ENCODE peak calls at places on chromosomes 2 and 18, in ten cellular contexts. One of them, this sample, is unnamed.

GRCh38 chr2:8580316-8581047 is 101.4 kb upstream of the ID2 start:
- DNase-seq in AML-193: no peak
- DNase-seq in smooth muscle cell of the brain vasculature: no peak
- DNase-seq in LNCaP clone FGC: no peak
- DNase-seq in lower lobe of right lung: no peak
- DNase-seq in body of pancreas: no peak
- DNase-seq in GM20000: no peak
- DNase-seq in A549: no peak
- DNase-seq in NCI-H1436 treated with DMSO at 0.1 percent for 48 hours: no peak
- DNase-seq in stimulated activated naive CD4-positive, alpha-beta T cell: no peak
- DNase-seq in this sample: no peak

GRCh38 chr2:17877811-17878221 is 651 bp upstream of the KCNS3 start:
- DNase-seq in lower lobe of right lung: peak
- DNase-seq in LNCaP clone FGC: no peak
- DNase-seq in A549: no peak
- DNase-seq in AML-193: no peak
- DNase-seq in smooth muscle cell of the brain vasculature: no peak
- DNase-seq in GM20000: peak
- DNase-seq in stimulated activated naive CD4-positive, alpha-beta T cell: no peak
- DNase-seq in NCI-H1436 treated with DMSO at 0.1 percent for 48 hours: no peak
- DNase-seq in body of pancreas: peak
- DNase-seq in this sample: no peak

GRCh38 chr2:10457846-10458563 is 9.9 kb upstream of the ODC1 start:
- DNase-seq in AML-193: no peak
- DNase-seq in LNCaP clone FGC: peak
- DNase-seq in body of pancreas: peak
- DNase-seq in lower lobe of right lung: peak
- DNase-seq in GM20000: no peak
- DNase-seq in smooth muscle cell of the brain vasculature: no peak
- DNase-seq in NCI-H1436 treated with DMSO at 0.1 percent for 48 hours: no peak
- DNase-seq in stimulated activated naive CD4-positive, alpha-beta T cell: no peak
- DNase-seq in A549: no peak
- DNase-seq in this sample: no peak

GRCh38 chr18:23835076-23835475 is 145.8 kb downstream of the LAMA3 start:
- DNase-seq in NCI-H1436 treated with DMSO at 0.1 percent for 48 hours: no peak
- DNase-seq in A549: no peak
- DNase-seq in body of pancreas: no peak
- DNase-seq in smooth muscle cell of the brain vasculature: no peak
- DNase-seq in lower lobe of right lung: no peak
- DNase-seq in stimulated activated naive CD4-positive, alpha-beta T cell: no peak
- DNase-seq in AML-193: no peak
- DNase-seq in GM20000: no peak
- DNase-seq in LNCaP clone FGC: no peak
- DNase-seq in this sample: no peak

GRCh38 chr2:178886006-178886405 is 78.8 kb upstream of the TTN start:
- DNase-seq in A549: no peak
- DNase-seq in GM20000: no peak
- DNase-seq in body of pancreas: peak
- DNase-seq in LNCaP clone FGC: no peak
- DNase-seq in NCI-H1436 treated with DMSO at 0.1 percent for 48 hours: no peak
- DNase-seq in AML-193: no peak
- DNase-seq in stimulated activated naive CD4-positive, alpha-beta T cell: no peak
- DNase-seq in smooth muscle cell of the brain vasculature: no peak
- DNase-seq in lower lobe of right lung: no peak
- DNase-seq in this sample: no peak

GRCh38 chr2:137706786-137707613 is 257.3 kb upstream of the HNMT start:
- DNase-seq in lower lobe of right lung: peak
- DNase-seq in stimulated activated naive CD4-positive, alpha-beta T cell: no peak
- DNase-seq in LNCaP clone FGC: no peak
- DNase-seq in body of pancreas: peak
- DNase-seq in AML-193: peak
- DNase-seq in smooth muscle cell of the brain vasculature: no peak
- DNase-seq in NCI-H1436 treated with DMSO at 0.1 percent for 48 hours: no peak
- DNase-seq in GM20000: no peak
- DNase-seq in A549: no peak
- DNase-seq in this sample: no peak

GRCh38 chr2:185201063-185201462 is 537.5 kb upstream of the FSIP2 start:
- DNase-seq in AML-193: no peak
- DNase-seq in stimulated activated naive CD4-positive, alpha-beta T cell: no peak
- DNase-seq in body of pancreas: no peak
- DNase-seq in NCI-H1436 treated with DMSO at 0.1 percent for 48 hours: peak
- DNase-seq in LNCaP clone FGC: peak
- DNase-seq in GM20000: no peak
- DNase-seq in A549: no peak
- DNase-seq in lower lobe of right lung: no peak
- DNase-seq in smooth muscle cell of the brain vasculature: no peak
- DNase-seq in this sample: no peak

GRCh38 chr2:70930371-70931329 is 5.0 kb upstream of the ATP6V1B1 start:
- DNase-seq in body of pancreas: no peak
- DNase-seq in smooth muscle cell of the brain vasculature: no peak
- DNase-seq in NCI-H1436 treated with DMSO at 0.1 percent for 48 hours: no peak
- DNase-seq in LNCaP clone FGC: no peak
- DNase-seq in AML-193: no peak
- DNase-seq in stimulated activated naive CD4-positive, alpha-beta T cell: no peak
- DNase-seq in A549: no peak
- DNase-seq in GM20000: no peak
- DNase-seq in lower lobe of right lung: no peak
- DNase-seq in this sample: no peak

GRCh38 chr18:22052405-22053105 is 116.8 kb upstream of the GATA6 start:
- DNase-seq in LNCaP clone FGC: no peak
- DNase-seq in GM20000: no peak
- DNase-seq in AML-193: no peak
- DNase-seq in lower lobe of right lung: no peak
- DNase-seq in NCI-H1436 treated with DMSO at 0.1 percent for 48 hours: no peak
- DNase-seq in body of pancreas: peak
- DNase-seq in stimulated activated naive CD4-positive, alpha-beta T cell: no peak
- DNase-seq in A549: no peak
- DNase-seq in smooth muscle cell of the brain vasculature: no peak
- DNase-seq in this sample: no peak

GRCh38 chr2:28586864-28587263 is 91.0 kb downstream of the PLB1 start:
- DNase-seq in AML-193: no peak
- DNase-seq in GM20000: peak
- DNase-seq in body of pancreas: no peak
- DNase-seq in smooth muscle cell of the brain vasculature: no peak
- DNase-seq in lower lobe of right lung: no peak
- DNase-seq in NCI-H1436 treated with DMSO at 0.1 percent for 48 hours: no peak
- DNase-seq in LNCaP clone FGC: no peak
- DNase-seq in stimulated activated naive CD4-positive, alpha-beta T cell: peak
- DNase-seq in A549: no peak
- DNase-seq in this sample: no peak

GRCh38 chr2:15636972-15637785 is 45.5 kb downstream of the DDX1 start:
- DNase-seq in GM20000: peak
- DNase-seq in AML-193: peak
- DNase-seq in lower lobe of right lung: no peak
- DNase-seq in stimulated activated naive CD4-positive, alpha-beta T cell: peak
- DNase-seq in NCI-H1436 treated with DMSO at 0.1 percent for 48 hours: peak
- DNase-seq in smooth muscle cell of the brain vasculature: peak
- DNase-seq in LNCaP clone FGC: no peak
- DNase-seq in body of pancreas: peak
- DNase-seq in A549: peak
- DNase-seq in this sample: peak

GRCh38 chr2:128984855-128985254 is 666.2 kb upstream of the HS6ST1 start:
- DNase-seq in A549: no peak
- DNase-seq in stimulated activated naive CD4-positive, alpha-beta T cell: no peak
- DNase-seq in NCI-H1436 treated with DMSO at 0.1 percent for 48 hours: no peak
- DNase-seq in smooth muscle cell of the brain vasculature: no peak
- DNase-seq in lower lobe of right lung: no peak
- DNase-seq in LNCaP clone FGC: no peak
- DNase-seq in AML-193: no peak
- DNase-seq in body of pancreas: no peak
- DNase-seq in GM20000: no peak
- DNase-seq in this sample: no peak

GRCh38 chr2:128310761-128311160 is 7.9 kb downstream of the HS6ST1 start:
- DNase-seq in body of pancreas: no peak
- DNase-seq in lower lobe of right lung: peak
- DNase-seq in NCI-H1436 treated with DMSO at 0.1 percent for 48 hours: no peak
- DNase-seq in AML-193: no peak
- DNase-seq in A549: no peak
- DNase-seq in LNCaP clone FGC: no peak
- DNase-seq in smooth muscle cell of the brain vasculature: no peak
- DNase-seq in stimulated activated naive CD4-positive, alpha-beta T cell: no peak
- DNase-seq in GM20000: no peak
- DNase-seq in this sample: no peak

GRCh38 chr2:177796011-177796410 is 276.6 kb downstream of the PDE11A start:
- DNase-seq in A549: no peak
- DNase-seq in body of pancreas: no peak
- DNase-seq in LNCaP clone FGC: no peak
- DNase-seq in lower lobe of right lung: no peak
- DNase-seq in NCI-H1436 treated with DMSO at 0.1 percent for 48 hours: no peak
- DNase-seq in stimulated activated naive CD4-positive, alpha-beta T cell: no peak
- DNase-seq in smooth muscle cell of the brain vasculature: no peak
- DNase-seq in GM20000: no peak
- DNase-seq in AML-193: no peak
- DNase-seq in this sample: no peak

GRCh38 chr18:78976697-78977626 is 2.7 kb upstream of the SALL3 start:
- DNase-seq in AML-193: no peak
- DNase-seq in stimulated activated naive CD4-positive, alpha-beta T cell: no peak
- DNase-seq in A549: no peak
- DNase-seq in GM20000: no peak
- DNase-seq in body of pancreas: no peak
- DNase-seq in smooth muscle cell of the brain vasculature: no peak
- DNase-seq in LNCaP clone FGC: no peak
- DNase-seq in NCI-H1436 treated with DMSO at 0.1 percent for 48 hours: no peak
- DNase-seq in lower lobe of right lung: no peak
- DNase-seq in this sample: no peak

GRCh38 chr2:144967971-144968370 is 448.1 kb upstream of the ZEB2 start:
- DNase-seq in smooth muscle cell of the brain vasculature: no peak
- DNase-seq in LNCaP clone FGC: no peak
- DNase-seq in lower lobe of right lung: no peak
- DNase-seq in A549: no peak
- DNase-seq in GM20000: no peak
- DNase-seq in NCI-H1436 treated with DMSO at 0.1 percent for 48 hours: no peak
- DNase-seq in body of pancreas: no peak
- DNase-seq in AML-193: no peak
- DNase-seq in stimulated activated naive CD4-positive, alpha-beta T cell: no peak
- DNase-seq in this sample: no peak

GRCh38 chr2:218582085-218582484 is 13.4 kb downstream of the CNOT9 start:
- DNase-seq in GM20000: peak
- DNase-seq in LNCaP clone FGC: no peak
- DNase-seq in stimulated activated naive CD4-positive, alpha-beta T cell: no peak
- DNase-seq in A549: peak
- DNase-seq in smooth muscle cell of the brain vasculature: no peak
- DNase-seq in lower lobe of right lung: no peak
- DNase-seq in AML-193: no peak
- DNase-seq in NCI-H1436 treated with DMSO at 0.1 percent for 48 hours: no peak
- DNase-seq in body of pancreas: no peak
- DNase-seq in this sample: no peak

GRCh38 chr18:9698497-9698896 is 9.6 kb upstream of the RAB31 start:
- DNase-seq in LNCaP clone FGC: no peak
- DNase-seq in GM20000: no peak
- DNase-seq in AML-193: no peak
- DNase-seq in body of pancreas: no peak
- DNase-seq in A549: no peak
- DNase-seq in stimulated activated naive CD4-positive, alpha-beta T cell: no peak
- DNase-seq in smooth muscle cell of the brain vasculature: no peak
- DNase-seq in NCI-H1436 treated with DMSO at 0.1 percent for 48 hours: no peak
- DNase-seq in lower lobe of right lung: no peak
- DNase-seq in this sample: no peak